ENCODE peak calls at places on chromosome 14, in seven cellular contexts. Z is A673; H is K562; P is transverse colon; Q is CD4-positive, alpha-beta T cell; J is aorta; S is A549. L is an unnamed sample.

GRCh38 chr14:71482701-71483100 is 449.5 kb upstream of the RGS6 start:
- DNase-seq in Z (no peak), H (no peak), P (no peak), Q (no peak), J (no peak), S (no peak), L (no peak)

GRCh38 chr14:96126339-96126770 is 78.3 kb upstream of the BDKRB2 start:
- DNase-seq in Z (no peak), H (no peak), P (no peak), Q (peak), J (no peak), S (no peak), L (no peak)

GRCh38 chr14:102279688-102280348 is 25.1 kb downstream of the MOK start:
- DNase-seq in Z (no peak), H (no peak), P (no peak), Q (no peak), J (no peak), S (peak), L (no peak)

GRCh38 chr14:91284146-91284790 is 39.8 kb upstream of the GPR68 start:
- DNase-seq in Z (peak), H (no peak), P (no peak), Q (no peak), J (no peak), S (no peak), L (no peak)

GRCh38 chr14:24113801-24114535 is 609 bp upstream of the DCAF11 start:
- DNase-seq in Z (peak), H (peak), P (peak), Q (peak), J (peak), S (peak), L (peak)

GRCh38 chr14:42671636-42672035 is 1065.0 kb downstream of the LRFN5 start:
- DNase-seq in Z (no peak), H (no peak), P (no peak), Q (no peak), J (no peak), S (no peak), L (no peak)

GRCh38 chr14:61573748-61574513 is 121.4 kb upstream of the HIF1A start:
- DNase-seq in Z (no peak), H (no peak), P (no peak), Q (no peak), J (no peak), S (no peak), L (no peak)

GRCh38 chr14:106268013-106268727 is 741.8 kb downstream of the TMEM121 start:
- DNase-seq in Z (peak), H (peak), P (peak), Q (peak), J (no peak), S (peak), L (no peak)

GRCh38 chr14:45698462-45699134 is 445.6 kb upstream of the MIS18BP1 start:
- DNase-seq in Z (no peak), H (no peak), P (peak), Q (no peak), J (no peak), S (no peak), L (no peak)

GRCh38 chr14:35543006-35543405 is 9.0 kb downstream of the INSM2 start:
- DNase-seq in Z (no peak), H (no peak), P (no peak), Q (no peak), J (no peak), S (no peak), L (no peak)
- H3K27ac ChIP-seq in Z (no peak), H (no peak), P (no peak), Q (no peak), J (no peak), S (no peak), L (no peak)

DNA sequence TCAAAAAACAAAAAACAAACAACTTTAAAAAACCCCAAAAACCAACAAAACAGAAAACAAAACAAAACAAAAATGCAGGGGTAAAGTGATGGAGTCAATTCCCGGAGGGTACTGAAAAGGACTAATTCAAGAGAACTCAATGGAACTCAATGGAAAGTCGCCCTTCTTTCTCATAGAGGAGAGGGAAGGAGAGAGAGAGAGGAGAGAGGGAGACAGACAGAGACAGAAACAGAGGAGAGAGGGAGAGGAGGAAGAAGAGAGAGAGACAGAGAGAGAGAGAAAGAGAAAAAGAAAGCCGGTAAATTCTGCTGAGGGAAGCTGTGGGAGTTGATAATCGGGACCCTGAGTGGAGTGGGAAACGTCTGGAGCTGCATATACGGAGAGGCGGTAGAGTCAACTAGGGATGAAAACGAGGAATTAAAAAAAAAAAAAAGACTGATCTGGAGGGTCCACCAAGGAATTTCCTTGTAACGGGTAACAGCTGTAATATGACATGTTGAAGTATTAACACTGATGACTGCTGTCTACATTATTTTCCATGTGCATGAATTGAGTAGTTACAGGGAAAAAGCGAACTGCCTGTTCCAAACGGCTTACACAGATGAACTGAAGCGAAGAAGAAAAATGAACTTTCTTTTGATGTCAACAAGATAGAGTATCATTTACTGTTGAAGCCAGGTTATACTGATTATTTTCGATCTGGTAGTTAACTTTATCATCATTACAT is 984 bp upstream of the ZC2HC1C start:
- DNase-seq in Z (peak), H (no peak), P (no peak), Q (no peak), J (no peak), S (no peak), L (no peak)
- H3K27ac ChIP-seq in Z (peak), H (peak), P (peak), Q (no peak), J (no peak), S (peak), L (peak)

GRCh38 chr14:100438678-100439592 is 115.8 kb downstream of the SLC25A47 start:
- DNase-seq in Z (no peak), H (no peak), P (peak), Q (no peak), J (no peak), S (peak), L (no peak)
- H3K27ac ChIP-seq in Z (no peak), H (peak), P (peak), Q (no peak), J (no peak), S (peak), L (no peak)

GRCh38 chr14:86672071-86672470 is 1142.1 kb downstream of the FLRT2 start:
- DNase-seq in Z (no peak), H (no peak), P (no peak), Q (no peak), J (no peak), S (no peak), L (no peak)

GRCh38 chr14:86673523-86673969 is 1143.6 kb downstream of the FLRT2 start:
- DNase-seq in Z (no peak), H (no peak), P (no peak), Q (no peak), J (no peak), S (no peak), L (no peak)

DNA sequence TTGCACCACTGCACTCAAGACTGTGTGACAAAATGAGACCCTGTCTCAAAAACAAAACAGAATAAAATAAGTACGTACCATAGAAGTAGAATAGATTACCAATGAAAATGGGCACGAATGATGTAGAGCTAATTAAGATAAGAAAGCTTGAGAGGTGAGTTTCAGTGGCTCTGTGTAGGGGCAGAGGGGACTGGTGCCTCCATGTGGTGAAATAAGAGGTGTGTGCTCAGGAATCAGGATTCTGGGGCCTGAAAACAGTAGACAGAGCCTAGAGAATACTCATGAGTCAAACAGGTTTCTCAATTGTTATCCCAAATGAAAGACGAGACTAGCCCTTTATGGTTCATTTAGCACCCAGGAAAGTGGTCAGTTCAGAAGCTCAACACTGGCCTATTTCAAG is 1145.1 kb downstream of the FLRT2 start:
- DNase-seq in Z (no peak), H (no peak), P (no peak), Q (no peak), J (no peak), S (no peak), L (no peak)
- H3K27ac ChIP-seq in Z (no peak), H (no peak), P (no peak), Q (no peak), J (no peak), S (no peak), L (no peak)

DNA sequence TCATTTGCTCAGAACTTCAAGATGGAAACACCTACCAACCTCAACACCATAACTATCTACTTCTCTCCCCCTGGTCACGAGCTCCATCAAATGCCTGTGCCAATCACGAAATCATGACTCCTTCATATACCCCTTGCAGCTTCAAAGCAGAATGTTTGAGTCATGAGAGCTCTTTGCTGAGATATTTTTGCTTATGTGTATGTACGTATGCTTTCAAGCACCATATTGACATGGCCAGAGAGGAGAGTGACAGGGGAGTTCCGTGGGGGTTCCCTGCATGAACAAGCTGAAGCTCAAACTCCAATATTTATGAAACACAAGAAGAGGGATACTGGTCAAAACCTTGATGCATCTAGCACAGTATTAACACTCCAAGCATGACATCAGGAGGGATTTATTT is 374.4 kb downstream of the DPF3 start:
- DNase-seq in Z (no peak), H (no peak), P (no peak), Q (no peak), J (no peak), S (no peak), L (no peak)
- H3K27ac ChIP-seq in Z (no peak), H (no peak), P (no peak), Q (peak), J (no peak), S (no peak), L (no peak)

GRCh38 chr14:98498019-98498885 is 773.7 kb downstream of the BCL11B start:
- DNase-seq in Z (peak), H (no peak), P (no peak), Q (no peak), J (no peak), S (no peak), L (no peak)
- H3K27ac ChIP-seq in Z (peak), H (no peak), P (no peak), Q (no peak), J (no peak), S (no peak), L (no peak)